ENCODE peak calls at places on chromosome 16, in eight cellular contexts. D is SK-N-SH; E is stimulated activated naive CD8-positive, alpha-beta T cell treated with anti-CD3 and anti-CD28 coated beads, Interleukin-15, amount 100 ng/mL, for 72 hours; R is occipital lobe; V is caudate nucleus; S is Kasumi-1; B is heart left ventricle; Z is activated B cell treated with CpG ODN at 0.5 μM for 24 hours. I is an unnamed sample.

GRCh38 chr16:77434365-77435239 is at the start of gene ADAMTS18:
- DNase-seq in D (peak), E (no peak), R (no peak), V (no peak), S (no peak), B (no peak), Z (no peak), I (no peak)

GRCh38 chr16:53159781-53160436 is 105.1 kb downstream of the CHD9 start:
- DNase-seq in D (peak), E (no peak), R (no peak), V (no peak), S (peak), B (no peak), Z (no peak), I (no peak)

GRCh38 chr16:76583995-76584394 is 306.8 kb downstream of the CNTNAP4 start:
- DNase-seq in D (no peak), E (no peak), R (no peak), V (no peak), S (no peak), B (no peak), Z (no peak), I (no peak)

GRCh38 chr16:73076291-73076959 is 28.5 kb upstream of the ZFHX3 start:
- DNase-seq in D (no peak), E (no peak), R (no peak), V (no peak), S (no peak), B (no peak), Z (no peak), I (no peak)

GRCh38 chr16:68289621-68290329 is 21.0 kb downstream of the SLC7A6OS start:
- DNase-seq in D (no peak), E (peak), R (no peak), V (no peak), S (peak), B (no peak), Z (peak), I (no peak)

GRCh38 chr16:83967838-83968482 is at the start of gene NECAB2:
- DNase-seq in D (peak), E (peak), R (no peak), V (no peak), S (no peak), B (peak), Z (no peak), I (no peak)

GRCh38 chr16:86886651-86887050 is 308.3 kb downstream of the FOXL1 start:
- DNase-seq in D (no peak), E (no peak), R (no peak), V (no peak), S (no peak), B (no peak), Z (no peak), I (no peak)

GRCh38 chr16:9797306-9797705 is 384.9 kb downstream of the GRIN2A start:
- DNase-seq in D (no peak), E (no peak), R (no peak), V (no peak), S (no peak), B (peak), Z (no peak), I (peak)

GRCh38 chr16:85321856-85322271 is 209.6 kb upstream of the CIBAR2 start:
- DNase-seq in D (peak), E (no peak), R (peak), V (peak), S (no peak), B (peak), Z (no peak), I (peak)

GRCh38 chr16:62700456-62701280 is 664.4 kb upstream of the CDH8 start:
- DNase-seq in D (no peak), E (no peak), R (no peak), V (no peak), S (no peak), B (no peak), Z (no peak), I (no peak)

GRCh38 chr16:27430923-27431484 is 29.0 kb downstream of the IL21R start:
- DNase-seq in D (no peak), E (no peak), R (no peak), V (no peak), S (peak), B (no peak), Z (peak), I (peak)

GRCh38 chr16:54176376-54176901 is 110.1 kb downstream of the IRX3 start:
- DNase-seq in D (no peak), E (no peak), R (no peak), V (no peak), S (no peak), B (no peak), Z (no peak), I (no peak)

GRCh38 chr16:19232988-19233387 is 52.5 kb upstream of the CLEC19A start:
- DNase-seq in D (peak), E (no peak), R (no peak), V (no peak), S (no peak), B (no peak), Z (no peak), I (no peak)

GRCh38 chr16:57412584-57412983 is 8.0 kb downstream of the CCL17 start:
- DNase-seq in D (no peak), E (no peak), R (no peak), V (no peak), S (no peak), B (no peak), Z (no peak), I (no peak)

GRCh38 chr16:27547134-27547533 is 2.6 kb downstream of the GTF3C1 start:
- DNase-seq in D (no peak), E (no peak), R (peak), V (no peak), S (peak), B (peak), Z (no peak), I (no peak)